ENCODE peak calls at places on chromosomes 12 and 14, in six cellular contexts. E, P, Z, M, U and V are unnamed samples.

GRCh38 chr14:75318353-75318752 is 39.7 kb downstream of the FOS start:
- DNase-seq in Z (no peak), M (no peak), U (no peak), P (no peak), E (no peak), V (no peak)

GRCh38 chr12:6444704-6445688 is at the start of gene CD27:
- DNase-seq in U (no peak), P (no peak), Z (no peak), M (no peak), E (no peak), V (no peak)

GRCh38 chr12:30626847-30627246 is 68.8 kb downstream of the IPO8 start:
- DNase-seq in M (no peak), U (no peak), Z (no peak), E (no peak), P (no peak), V (no peak)

GRCh38 chr14:65377576-65377975 is 35.0 kb upstream of the FUT8 start:
- DNase-seq in E (peak), M (no peak), P (peak), U (no peak), Z (no peak), V (no peak)

GRCh38 chr14:37048666-37049071 is 123.7 kb downstream of the SLC25A21 start:
- DNase-seq in M (no peak), E (no peak), U (no peak), P (peak), Z (no peak), V (no peak)

GRCh38 chr12:64739778-64740177 is 19.4 kb downstream of the GNS start:
- DNase-seq in U (no peak), M (no peak), E (no peak), Z (no peak), P (peak), V (no peak)

GRCh38 chr12:15778126-15778525 is 11.1 kb downstream of the EPS8 start:
- DNase-seq in P (no peak), U (no peak), Z (no peak), E (no peak), M (no peak), V (no peak)

GRCh38 chr12:65184176-65184857 is 14.9 kb downstream of the LEMD3 start:
- DNase-seq in Z (no peak), E (no peak), U (no peak), P (no peak), M (no peak), V (no peak)

GRCh38 chr14:104705340-104706047 is 16.1 kb downstream of the INF2 start:
- DNase-seq in E (no peak), M (no peak), Z (no peak), U (no peak), P (peak), V (no peak)

GRCh38 chr12:15477761-15478160 is 155.5 kb downstream of the PTPRO start:
- DNase-seq in P (no peak), E (no peak), M (no peak), U (no peak), Z (no peak), V (no peak)

GRCh38 chr12:109523071-109523470 is 45.6 kb downstream of the UBE3B start:
- DNase-seq in P (no peak), U (no peak), E (no peak), Z (no peak), M (no peak), V (no peak)

GRCh38 chr12:5269846-5270245 is 162.1 kb upstream of the NTF3 start:
- DNase-seq in E (no peak), Z (no peak), U (no peak), P (no peak), M (no peak), V (no peak)

GRCh38 chr14:100603341-100604125 is 16.3 kb upstream of the BEGAIN start:
- DNase-seq in E (no peak), Z (no peak), P (no peak), U (no peak), M (no peak), V (no peak)

GRCh38 chr14:100604126-100604501 is 16.9 kb upstream of the BEGAIN start:
- DNase-seq in P (no peak), U (no peak), Z (no peak), E (no peak), M (no peak), V (no peak)

GRCh38 chr14:100605706-100606686 is 18.8 kb upstream of the BEGAIN start:
- DNase-seq in U (no peak), E (no peak), P (peak), M (no peak), Z (no peak), V (no peak)

GRCh38 chr14:100605230-100605629 is 18.0 kb upstream of the BEGAIN start:
- DNase-seq in M (no peak), U (no peak), Z (no peak), E (no peak), P (no peak), V (no peak)

GRCh38 chr14:100604709-100605108 is 17.5 kb upstream of the BEGAIN start:
- DNase-seq in E (no peak), P (no peak), M (no peak), U (no peak), Z (no peak), V (no peak)
- H4K91ac ChIP-seq in E (no peak), P (no peak), M (no peak), U (no peak), Z (no peak), V (no peak)

DNA sequence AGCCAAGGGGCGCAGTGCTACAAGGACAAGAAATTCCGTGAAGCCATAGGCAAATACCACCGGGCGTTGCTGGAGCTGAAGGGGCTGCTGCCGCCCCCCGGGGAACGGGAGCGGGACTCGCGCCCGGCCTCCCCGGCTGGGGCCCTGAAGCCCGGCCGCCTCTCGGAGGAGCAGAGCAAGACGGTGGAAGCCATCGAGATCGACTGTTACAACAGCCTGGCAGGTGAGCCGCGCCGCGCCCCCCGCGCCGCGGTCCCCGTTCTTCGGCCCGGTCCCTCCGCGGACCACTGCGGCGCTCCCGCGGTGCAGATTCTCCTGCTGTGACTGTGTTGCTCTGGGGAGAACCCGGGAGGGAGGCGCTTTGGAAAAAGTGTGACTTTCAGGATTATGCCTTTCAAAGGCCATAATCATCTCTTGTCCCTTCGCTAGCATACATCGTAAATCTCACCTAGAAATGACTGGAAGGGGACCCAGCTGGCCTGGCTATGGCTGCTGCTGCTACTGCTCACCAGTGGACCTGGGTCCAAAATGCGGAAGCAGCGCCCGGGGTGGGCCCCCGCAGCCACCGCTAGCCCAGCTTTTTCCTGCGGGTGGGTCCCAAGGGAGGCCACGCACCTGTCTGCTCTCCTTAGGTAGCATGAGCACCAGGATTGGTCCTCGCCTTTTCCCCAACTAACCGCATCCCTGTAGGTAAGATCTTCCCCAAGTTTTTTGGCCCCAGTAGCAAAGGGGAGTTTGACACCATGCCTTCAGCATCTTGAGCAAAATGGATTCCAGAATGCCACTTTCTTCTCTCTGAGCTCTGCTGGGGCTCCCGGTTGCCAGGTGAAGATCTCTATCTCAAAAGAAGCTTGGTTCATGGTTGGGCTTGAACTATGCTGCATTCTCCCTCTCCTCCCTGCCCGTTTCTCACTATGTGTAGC is 858 bp downstream of the TTC9 start:
- DNase-seq in M (no peak), U (no peak), P (no peak), E (no peak), Z (no peak), V (peak)
- H4K91ac ChIP-seq in M (no peak), U (peak), P (no peak), E (no peak), Z (no peak), V (peak)

GRCh38 chr14:69617796-69618195 is 6.4 kb downstream of the SUSD6 start:
- DNase-seq in U (no peak), E (no peak), Z (no peak), M (no peak), P (no peak), V (no peak)
- H4K91ac ChIP-seq in U (no peak), E (no peak), Z (no peak), M (no peak), P (no peak), V (no peak)

GRCh38 chr14:44404021-44404420 is 103.1 kb downstream of the FSCB start:
- DNase-seq in M (no peak), U (no peak), E (no peak), Z (no peak), P (no peak), V (no peak)
- H4K91ac ChIP-seq in M (no peak), U (no peak), E (no peak), Z (no peak), P (no peak), V (no peak)

DNA sequence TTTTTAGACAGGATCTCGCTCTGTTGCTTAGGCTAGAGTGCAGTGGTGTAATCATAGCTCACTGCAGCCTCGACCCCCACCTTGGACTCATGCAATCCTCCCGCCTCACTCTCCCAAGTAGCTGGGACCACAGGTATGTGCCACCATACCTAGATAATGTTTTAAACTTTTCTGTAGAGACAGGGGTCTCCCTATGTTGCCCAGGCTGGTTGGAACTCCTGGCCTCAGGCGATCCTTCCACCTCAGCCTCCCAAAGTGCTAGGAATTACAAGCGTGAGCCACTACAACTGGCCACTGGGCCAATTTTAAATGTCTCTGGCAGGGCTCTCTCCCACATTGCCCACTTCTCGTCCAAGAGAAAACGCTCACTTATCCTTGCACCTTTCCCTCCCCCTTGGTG is 66.5 kb upstream of the DACT1 start:
- DNase-seq in P (no peak), M (no peak), U (no peak), E (no peak), Z (no peak), V (peak)
- H4K91ac ChIP-seq in P (no peak), M (no peak), U (no peak), E (no peak), Z (no peak), V (peak)

DNA sequence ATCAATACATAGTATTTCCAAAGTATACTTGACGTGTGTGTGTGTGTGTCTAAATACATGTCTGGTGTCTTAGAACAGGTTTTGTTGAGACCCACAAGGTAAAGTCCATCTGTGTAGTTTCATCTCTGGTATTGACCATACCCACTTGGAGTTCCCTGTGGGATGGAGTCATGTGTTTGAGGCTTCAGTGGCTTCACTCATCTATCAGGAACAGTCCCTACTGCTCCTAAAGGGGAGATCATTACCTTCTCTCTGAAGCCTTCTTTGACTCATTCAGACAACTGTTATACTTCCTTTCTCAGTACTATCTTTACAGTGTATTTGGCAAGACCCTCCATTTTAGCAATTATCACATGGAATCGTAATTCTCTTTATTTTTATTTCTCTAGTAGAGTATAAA is 14.2 kb downstream of the RAB21 start:
- DNase-seq in Z (no peak), P (no peak), E (no peak), U (no peak), M (no peak), V (no peak)
- H4K91ac ChIP-seq in Z (no peak), P (no peak), E (no peak), U (no peak), M (no peak), V (no peak)